ENCODE peak calls at places on chromosomes 2 and 18, in four cellular contexts. K, U, F and Y are unnamed samples.

GRCh38 chr2:34408100-34408499 is 809.0 kb upstream of the FAM98A start:
- DNase-seq in K (no peak), U (no peak), F (no peak), Y (no peak)

GRCh38 chr2:205889073-205889472 is 196.9 kb downstream of the INO80D start:
- DNase-seq in K (no peak), U (no peak), F (no peak), Y (no peak)

GRCh38 chr18:35458677-35459441 is 38.9 kb downstream of the INO80C start:
- DNase-seq in K (peak; percentile 63), U (peak; percentile 55), F (peak; percentile 58), Y (peak; percentile 65)

GRCh38 chr2:203869610-203870042 is 2.1 kb downstream of the CTLA4 start:
- DNase-seq in K (no peak), U (no peak), F (no peak), Y (no peak)

GRCh38 chr18:49588171-49588570 is 26.3 kb downstream of the LIPG start:
- DNase-seq in K (no peak), U (no peak), F (no peak), Y (no peak)

GRCh38 chr2:124623560-124623959 is 598.5 kb downstream of the CNTNAP5 start:
- DNase-seq in K (no peak), U (no peak), F (no peak), Y (no peak)

GRCh38 chr2:182868049-182868422 is 1.6 kb upstream of the FRZB start:
- DNase-seq in K (peak; percentile 23), U (no peak), F (no peak), Y (no peak)

GRCh38 chr2:43825841-43826240 is 12.8 kb downstream of the ABCG5 start:
- DNase-seq in K (no peak), U (no peak), F (no peak), Y (no peak)

GRCh38 chr2:169795181-169795580 is 3.5 kb upstream of the SSB start:
- DNase-seq in K (no peak), U (no peak), F (no peak), Y (no peak)

GRCh38 chr2:170148161-170148560 is 29.8 kb upstream of the MYO3B start:
- DNase-seq in K (no peak), U (no peak), F (no peak), Y (no peak)

GRCh38 chr2:100401268-100401667 is 16.2 kb downstream of the CHST10 start:
- DNase-seq in K (no peak), U (no peak), F (no peak), Y (no peak)

DNA sequence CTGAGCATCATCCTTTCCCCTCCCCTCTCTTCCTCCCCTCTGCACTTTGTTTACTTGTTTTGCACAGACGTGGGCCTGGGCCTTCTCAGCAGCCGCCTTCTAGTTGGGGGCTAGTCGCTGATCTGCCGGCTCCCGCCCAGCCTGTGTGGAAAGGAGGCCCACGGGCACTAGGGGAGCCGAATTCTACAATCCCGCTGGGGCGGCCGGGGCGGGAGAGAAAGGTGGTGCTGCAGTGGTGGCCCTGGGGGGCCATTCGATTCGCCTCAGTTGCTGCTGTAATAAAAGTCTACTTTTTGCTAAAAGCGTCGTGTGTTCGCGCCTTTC is 261 bp upstream of the KRTCAP3 start:
- DNase-seq in K (no peak), U (no peak), F (no peak), Y (no peak)
- H3K4me3 ChIP-seq in K (peak overlapping the region; percentile 77), U (peak overlapping the region; percentile 55), F (no peak overlapping the region), Y (no peak overlapping the region)

DNA sequence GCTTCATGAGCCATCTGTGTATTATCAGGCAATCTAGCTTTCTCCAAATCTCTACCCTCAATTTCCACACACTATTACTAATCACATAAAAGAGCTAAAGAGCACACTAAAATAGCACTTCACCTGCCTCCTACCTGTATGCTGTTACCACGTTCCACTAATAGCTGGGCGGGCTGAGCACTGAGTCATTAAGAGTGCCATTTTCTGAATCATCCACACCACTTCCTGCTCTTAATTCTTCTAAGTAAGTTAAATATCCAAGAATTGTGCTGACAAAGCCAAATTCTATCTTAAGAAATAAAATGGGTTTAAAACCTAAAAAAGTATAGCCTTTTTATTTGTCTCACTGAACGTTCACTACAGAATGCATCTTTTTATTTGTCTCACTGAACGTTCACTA is 35.7 kb downstream of the NOL10 start:
- DNase-seq in K (no peak), U (no peak), F (no peak), Y (peak; percentile 75)
- TF ChIP-seq POLR2AphosphoS5 in K (no peak), U (no peak), F (no peak), Y (no peak)

GRCh38 chr2:112836695-112837117 is at the start of gene IL1B:
- DNase-seq in K (no peak), U (no peak), F (no peak), Y (no peak)
- H3K4me3 ChIP-seq in K (no peak within 1 kb of the TSS), U (peak within 1 kb of the TSS; percentile 33), F (no peak within 1 kb of the TSS), Y (peak within 1 kb of the TSS; percentile 3)

GRCh38 chr2:134118279-134119116 is 135.4 kb upstream of the MGAT5 start:
- DNase-seq in K (peak; percentile 94), U (peak; percentile 88), F (peak; percentile 91), Y (peak; percentile 94)
- TF ChIP-seq POLR2AphosphoS5 in K (no peak), U (peak; percentile 8), F (no peak), Y (no peak)

GRCh38 chr2:222305510-222306392 is 7.0 kb upstream of the PAX3 start:
- DNase-seq in K (peak; percentile 74), U (no peak), F (no peak), Y (no peak)
- H3K4me3 ChIP-seq in K (peak overlapping the region; percentile 47), U (peak overlapping the region; percentile 69), F (peak overlapping the region; percentile 29), Y (peak overlapping the region; percentile 58)

GRCh38 chr2:231452799-231453508 is 11.3 kb downstream of the NCL start:
- DNase-seq in K (peak; percentile 70), U (no peak), F (no peak), Y (no peak)
- TF ChIP-seq POLR2AphosphoS5 in K (no peak), U (no peak), F (no peak), Y (no peak)

GRCh38 chr2:36441065-36441625 is 85.6 kb downstream of the CRIM1 start:
- DNase-seq in K (no peak), U (no peak), F (no peak), Y (no peak)

GRCh38 chr2:36438454-36438977 is 82.9 kb downstream of the CRIM1 start:
- DNase-seq in K (no peak), U (no peak), F (no peak), Y (no peak)

GRCh38 chr2:36444206-36444605 is 88.6 kb downstream of the CRIM1 start:
- DNase-seq in K (no peak), U (no peak), F (no peak), Y (no peak)

GRCh38 chr2:36439084-36439483 is 83.5 kb downstream of the CRIM1 start:
- DNase-seq in K (no peak), U (no peak), F (no peak), Y (no peak)

GRCh38 chr2:36441816-36442215 is 86.2 kb downstream of the CRIM1 start:
- DNase-seq in K (no peak), U (no peak), F (no peak), Y (no peak)
- H3K4me3 ChIP-seq in K (no peak overlapping the region), U (no peak overlapping the region), F (no peak overlapping the region), Y (no peak overlapping the region)